ENCODE peak calls at places on chromosomes 5 and 9, in eight cellular contexts. D is lower leg skin, Q is GM13977, Z is astrocyte of the spinal cord, O is AG09319, T is WTC11, A is endothelial cell, M is progenitor cell of endocrine pancreas. E is an unnamed sample.

GRCh38 chr9:93709600-93710369 is 133.4 kb downstream of the PHF2 start:
- DNase-seq in D (no peak), Q (no peak), Z (no peak), O (no peak), T (no peak), A (no peak), M (no peak), E (no peak)

GRCh38 chr9:114516913-114517312 is 11.6 kb upstream of the WHRN start:
- DNase-seq in D (no peak), Q (no peak), Z (peak; percentile 80), O (no peak), T (no peak), A (no peak), M (no peak), E (no peak)

GRCh38 chr9:1198085-1198484 is 147.9 kb downstream of the DMRT2 start:
- DNase-seq in D (no peak), Q (no peak), Z (peak; percentile 5), O (no peak), T (no peak), A (no peak), M (no peak), E (no peak)

GRCh38 chr9:98971168-98971914 is 27.6 kb downstream of the COL15A1 start:
- DNase-seq in D (no peak), Q (no peak), Z (peak; percentile 80), O (no peak), T (no peak), A (no peak), M (no peak), E (no peak)

GRCh38 chr5:120599576-120599975 is 135.5 kb downstream of the PRR16 start:
- DNase-seq in D (no peak), Q (no peak), Z (peak; percentile 68), O (peak; percentile 70), T (no peak), A (no peak), M (no peak), E (no peak)

GRCh38 chr5:39092581-39093350 is 18.6 kb upstream of the RICTOR start:
- DNase-seq in D (no peak), Q (no peak), Z (peak; percentile 61), O (no peak), T (no peak), A (no peak), M (no peak), E (no peak)

GRCh38 chr9:137691648-137692357 is 73.0 kb downstream of the EHMT1 start:
- DNase-seq in D (no peak), Q (no peak), Z (no peak), O (no peak), T (no peak), A (no peak), M (no peak), E (no peak)

GRCh38 chr9:81686614-81687520 is 2.5 kb downstream of the TLE1 start:
- DNase-seq in D (peak; percentile 82), Q (peak; percentile 49), Z (peak; percentile 81), O (peak; percentile 68), T (peak; percentile 84), A (peak; percentile 83), M (peak; percentile 74), E (peak; percentile 89)

GRCh38 chr9:94868462-94868861 is 142.0 kb downstream of the AOPEP start:
- DNase-seq in D (no peak), Q (no peak), Z (peak; percentile 30), O (no peak), T (no peak), A (no peak), M (no peak), E (no peak)

GRCh38 chr9:4237748-4238511 is 61.9 kb downstream of the GLIS3 start:
- DNase-seq in D (no peak), Q (no peak), Z (peak; percentile 59), O (no peak), T (peak; percentile 30), A (no peak), M (no peak), E (no peak)

GRCh38 chr9:85541876-85542275 is 199.9 kb downstream of the AGTPBP1 start:
- DNase-seq in D (no peak), Q (no peak), Z (peak; percentile 56), O (no peak), T (no peak), A (no peak), M (no peak), E (no peak)

GRCh38 chr5:121378559-121379359 is 472.9 kb upstream of the FTMT start:
- DNase-seq in D (no peak), Q (no peak), Z (no peak), O (no peak), T (peak; percentile 19), A (no peak), M (no peak), E (no peak)

GRCh38 chr5:9529041-9529480 is 16.8 kb downstream of the SEMA5A start:
- DNase-seq in D (no peak), Q (no peak), Z (no peak), O (no peak), T (no peak), A (no peak), M (no peak), E (no peak)

GRCh38 chr5:158758666-158759065 is 341.1 kb downstream of the EBF1 start:
- DNase-seq in D (no peak), Q (no peak), Z (peak; percentile 65), O (no peak), T (no peak), A (no peak), M (no peak), E (no peak)

GRCh38 chr5:75412111-75412990 is 75.3 kb downstream of the HMGCR start:
- DNase-seq in D (no peak), Q (no peak), Z (peak; percentile 67), O (no peak), T (no peak), A (no peak), M (no peak), E (no peak)

GRCh38 chr5:137753227-137753985 is 757 bp downstream of the HNRNPA0 start:
- DNase-seq in D (peak; percentile 21), Q (peak; percentile 45), Z (no peak), O (no peak), T (peak; percentile 45), A (peak; percentile 34), M (peak; percentile 22), E (peak; percentile 63)
- TF ChIP-seq CTCF in D (no peak), Q (no peak), Z (no peak), O (no peak), T (no peak), A (no peak), M (no peak), E (no peak)

DNA sequence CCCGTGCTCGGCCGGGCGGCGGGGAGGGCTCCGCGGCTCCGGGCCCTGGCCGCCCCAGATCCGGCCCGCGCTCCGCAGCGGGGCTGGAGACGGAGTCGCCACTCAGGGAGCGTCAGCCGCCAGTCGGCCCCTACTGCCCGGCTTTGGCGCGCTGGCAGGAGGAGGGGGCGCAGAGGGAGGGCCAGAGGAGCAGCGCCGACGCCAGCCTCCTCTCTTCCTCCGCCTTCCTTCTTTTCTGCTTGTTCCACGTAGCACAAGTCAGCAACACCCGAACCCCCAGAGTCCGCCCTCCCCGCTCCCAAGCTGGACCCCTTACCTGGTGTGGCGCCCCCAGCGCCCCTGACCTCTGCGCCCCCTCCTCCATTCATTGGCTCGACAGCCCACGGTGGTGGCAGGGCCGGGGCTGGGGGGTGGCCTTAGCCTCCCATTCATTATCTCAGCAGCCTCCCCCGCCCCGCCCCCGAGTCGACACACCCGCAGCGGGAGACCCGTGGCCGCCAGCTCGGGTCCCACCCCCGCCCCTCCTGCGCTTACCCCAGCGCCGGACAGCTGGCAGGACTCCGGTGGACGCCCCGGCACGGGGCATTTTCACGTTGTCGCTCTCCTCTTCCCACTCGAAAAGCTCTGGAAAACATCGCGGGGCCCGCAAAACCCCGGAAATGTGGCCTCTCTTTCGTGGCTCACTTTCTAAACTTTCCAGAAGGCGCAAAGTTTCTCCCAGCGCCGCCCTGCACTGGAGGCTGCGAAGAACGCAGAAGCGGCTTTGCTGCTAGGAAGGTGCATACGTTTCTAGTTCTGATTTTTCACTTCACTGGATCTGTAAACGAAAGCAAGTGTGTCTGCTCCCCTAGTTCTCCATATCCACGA is at the start of gene LPAR1:
- DNase-seq in D (peak; percentile 68), Q (peak; percentile 14), Z (peak; percentile 78), O (no peak), T (peak; percentile 68), A (peak; percentile 53), M (peak; percentile 57), E (peak; percentile 59)
- TF ChIP-seq CTCF in D (no peak), Q (no peak), Z (no peak), O (peak; percentile 1), T (no peak), A (no peak), M (no peak), E (no peak)

GRCh38 chr5:131533844-131534243 is 101.2 kb downstream of the RAPGEF6 start:
- DNase-seq in D (no peak), Q (no peak), Z (no peak), O (no peak), T (no peak), A (no peak), M (no peak), E (no peak)
- TF ChIP-seq CTCF in D (no peak), Q (peak; percentile 11), Z (peak; percentile 23), O (no peak), T (no peak), A (no peak), M (peak; percentile 38), E (peak; percentile 41)

GRCh38 chr5:119301210-119301609 is 54.6 kb upstream of the TNFAIP8 start:
- DNase-seq in D (no peak), Q (no peak), Z (no peak), O (no peak), T (no peak), A (no peak), M (no peak), E (no peak)
- TF ChIP-seq CTCF in D (no peak), Q (no peak), Z (no peak), O (no peak), T (no peak), A (no peak), M (no peak), E (no peak)

DNA sequence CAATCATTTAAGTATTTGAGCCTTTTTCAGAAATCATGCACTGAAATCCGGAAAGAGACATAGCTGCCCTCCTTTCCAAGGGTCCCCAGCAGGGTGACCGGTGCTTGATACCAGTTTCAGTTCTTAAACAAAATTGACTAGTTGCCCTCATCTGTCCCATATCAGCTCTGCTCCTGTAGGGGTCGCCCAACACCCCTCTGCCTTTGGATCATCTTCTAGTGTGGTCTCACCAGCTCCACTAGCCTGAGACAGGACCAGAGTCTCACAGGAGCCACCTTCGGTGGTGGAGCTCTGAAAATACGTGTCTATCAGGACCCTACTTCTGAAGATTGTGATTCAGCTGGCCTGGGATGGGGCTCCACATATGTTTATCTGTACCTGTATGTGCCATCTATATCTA is 428.2 kb downstream of the ENC1 start:
- DNase-seq in D (no peak), Q (no peak), Z (no peak), O (no peak), T (peak; percentile 67), A (peak; percentile 41), M (no peak), E (no peak)
- TF ChIP-seq CTCF in D (no peak), Q (peak; percentile 34), Z (peak; percentile 47), O (peak; percentile 40), T (peak; percentile 20), A (peak; percentile 41), M (peak; percentile 40), E (peak; percentile 27)